ENCODE peak calls at places on chromosome 10, in four cellular contexts. N is stimulated activated CD4-positive, alpha-beta T cell treated with anti-CD3 and anti-CD28 coated beads, Interleukin-15, amount 100 ng/mL, for 24 hours; V is NCI-H1417; D is ELR. Q is an unnamed sample.

GRCh38 chr10:7300327-7300726 is 110.5 kb downstream of the SFMBT2 start:
- DNase-seq in N (no peak), V (no peak), D (no peak), Q (no peak)

GRCh38 chr10:73894245-73894971 is 16.5 kb upstream of the PLAU start:
- DNase-seq in N (peak; percentile 23), V (no peak), D (peak; percentile 98), Q (no peak)

GRCh38 chr10:8534089-8534488 is 479.6 kb downstream of the GATA3 start:
- DNase-seq in N (no peak), V (no peak), D (no peak), Q (no peak)

GRCh38 chr10:79087721-79088120 is 19.0 kb downstream of the ZMIZ1 start:
- DNase-seq in N (no peak), V (no peak), D (no peak), Q (no peak)

GRCh38 chr10:58512470-58513188 is at the start of gene BICC1:
- DNase-seq in N (peak; percentile 24), V (peak; percentile 70), D (peak; percentile 57), Q (no peak)

GRCh38 chr10:131651674-131652093 is 249.1 kb upstream of the PPP2R2D start:
- DNase-seq in N (no peak), V (no peak), D (no peak), Q (no peak)

GRCh38 chr10:89478739-89479116 is 56.7 kb downstream of the SLC16A12 start:
- DNase-seq in N (no peak), V (no peak), D (no peak), Q (no peak)

GRCh38 chr10:72832701-72833100 is 60.8 kb upstream of the OIT3 start:
- DNase-seq in N (no peak), V (no peak), D (no peak), Q (no peak)

GRCh38 chr10:125538947-125539649 is 143.9 kb downstream of the TEX36 start:
- DNase-seq in N (no peak), V (peak; percentile 90), D (no peak), Q (no peak)

GRCh38 chr10:95675403-95676116 is 18.2 kb downstream of the TCTN3 start:
- DNase-seq in N (no peak), V (no peak), D (no peak), Q (no peak)

Q was measured in esophagus squamous epithelium.